ENCODE peak calls at places on chromosomes 6 and 20, in four cellular contexts. E, B, C and N are unnamed samples.

GRCh38 chr20:53839423-53840176 is 230.8 kb downstream of the BCAS1 start:
- DNase-seq in E (peak), B (peak), C (peak), N (no peak)

GRCh38 chr20:18314786-18315406 is 26.6 kb downstream of the ZNF133 start:
- DNase-seq in C (no peak), E (no peak), B (no peak), N (peak)

GRCh38 chr20:35515949-35516645 is 13.4 kb downstream of the C20orf173 start:
- DNase-seq in C (no peak), E (no peak), B (no peak), N (peak)

GRCh38 chr6:131914967-131915751 is 36.0 kb downstream of the CCN2 start:
- DNase-seq in B (peak), E (peak), C (peak), N (peak)

GRCh38 chr20:3156811-3157619 is 2.6 kb downstream of the FASTKD5 start:
- DNase-seq in B (no peak), C (no peak), E (no peak), N (no peak)

GRCh38 chr6:14676084-14676483 is 558.5 kb downstream of the CD83 start:
- DNase-seq in E (no peak), C (no peak), B (no peak), N (peak)

GRCh38 chr20:38298768-38299288 is 5.1 kb upstream of the BPI start:
- DNase-seq in C (no peak), B (no peak), E (no peak), N (no peak)

GRCh38 chr6:7307533-7307932 is 5.5 kb downstream of the SSR1 start:
- DNase-seq in C (no peak), E (no peak), B (no peak), N (no peak)

GRCh38 chr6:33962186-33962585 is 158.4 kb upstream of the MLN start:
- DNase-seq in B (no peak), C (no peak), E (no peak), N (peak)

GRCh38 chr20:41174782-41175181 is 37.4 kb downstream of the PLCG1 start:
- DNase-seq in E (no peak), C (no peak), B (no peak), N (peak)

GRCh38 chr6:22251331-22251730 is 45.5 kb downstream of the PRL start:
- DNase-seq in B (no peak), C (no peak), E (no peak), N (peak)

GRCh38 chr20:11013801-11014200 is 340.0 kb upstream of the JAG1 start:
- DNase-seq in E (no peak), C (no peak), B (no peak), N (no peak)

GRCh38 chr20:48621256-48622078 is 206.3 kb downstream of the PREX1 start:
- DNase-seq in B (peak), C (no peak), E (no peak), N (no peak)

GRCh38 chr6:75349262-75349984 is 64.8 kb upstream of the TMEM30A start:
- DNase-seq in C (no peak), E (no peak), B (no peak), N (no peak)

GRCh38 chr6:7463785-7464184 is 74.2 kb downstream of the RIOK1 start:
- DNase-seq in E (no peak), C (no peak), B (no peak), N (peak)

GRCh38 chr20:37630993-37631392 is 62.8 kb upstream of the CTNNBL1 start:
- DNase-seq in C (no peak), E (no peak), B (no peak), N (no peak)

GRCh38 chr6:35164868-35165267 is 23.7 kb upstream of the TCP11 start:
- DNase-seq in C (no peak), B (no peak), E (no peak), N (no peak)

GRCh38 chr6:1792989-1793388 is 183.3 kb downstream of the FOXC1 start:
- DNase-seq in E (no peak), B (no peak), C (no peak), N (peak)

GRCh38 chr6:150002710-150003109 is 22.6 kb downstream of the RAET1L start:
- DNase-seq in E (no peak), C (no peak), B (no peak), N (no peak)

GRCh38 chr20:38128691-38129090 is 36.4 kb downstream of the TGM2 start:
- DNase-seq in B (no peak), E (no peak), C (no peak), N (no peak)

GRCh38 chr6:133645000-133645619 is 243.8 kb upstream of the TCF21 start:
- DNase-seq in E (no peak), B (no peak), C (no peak), N (peak)

GRCh38 chr20:25206063-25206403 is 10.5 kb downstream of the ENTPD6 start:
- DNase-seq in E (no peak), B (no peak), C (no peak), N (no peak)

GRCh38 chr6:41462980-41463930 is 82.9 kb upstream of the FOXP4 start:
- DNase-seq in E (no peak), B (no peak), C (peak), N (peak)

GRCh38 chr6:52305948-52306767 is 21.6 kb upstream of the MCM3 start:
- DNase-seq in C (no peak), E (no peak), B (no peak), N (no peak)

GRCh38 chr20:11229772-11230171 is 556.0 kb upstream of the JAG1 start:
- DNase-seq in E (no peak), C (no peak), B (no peak), N (peak)

GRCh38 chr6:34743625-34744293 is 13.5 kb upstream of the SNRPC start:
- DNase-seq in B (no peak), E (no peak), C (no peak), N (no peak)

GRCh38 chr20:51345601-51346101 is 196.9 kb downstream of the NFATC2 start:
- DNase-seq in E (no peak), C (no peak), B (no peak), N (peak)

GRCh38 chr6:136149311-136149710 is 100.8 kb downstream of the MTFR2 start:
- DNase-seq in C (no peak), E (no peak), B (no peak), N (no peak)